ENCODE peak calls at places on chromosomes 6 and 20, in eight cellular contexts. One of them, this sample, is unnamed.

GRCh38 chr6:18656506-18656905 is 269.4 kb downstream of the RNF144B start:
- DNase-seq in type B pancreatic cell: no peak
- DNase-seq in Calu3: no peak
- DNase-seq in hepatocyte: no peak
- DNase-seq in HFFc6: no peak
- DNase-seq in gastrocnemius medialis: no peak
- DNase-seq in natural killer cell: no peak
- DNase-seq in suprapubic skin: no peak
- DNase-seq in this sample: no peak

GRCh38 chr6:6629416-6629815 is 40.9 kb downstream of the LY86 start:
- DNase-seq in type B pancreatic cell: no peak
- DNase-seq in Calu3: no peak
- DNase-seq in hepatocyte: no peak
- DNase-seq in HFFc6: peak; percentile 1
- DNase-seq in gastrocnemius medialis: no peak
- DNase-seq in natural killer cell: no peak
- DNase-seq in suprapubic skin: no peak
- DNase-seq in this sample: no peak

GRCh38 chr20:2751868-2752630 is 48.4 kb downstream of the CPXM1 start:
- DNase-seq in type B pancreatic cell: no peak
- DNase-seq in Calu3: peak; percentile 31
- DNase-seq in hepatocyte: peak; percentile 70
- DNase-seq in HFFc6: no peak
- DNase-seq in gastrocnemius medialis: no peak
- DNase-seq in natural killer cell: peak; percentile 61
- DNase-seq in suprapubic skin: no peak
- DNase-seq in this sample: peak; percentile 45

GRCh38 chr6:38973178-38974057 is 75.2 kb upstream of the GLP1R start:
- DNase-seq in type B pancreatic cell: no peak
- DNase-seq in Calu3: peak; percentile 69
- DNase-seq in hepatocyte: peak; percentile 75
- DNase-seq in HFFc6: peak; percentile 72
- DNase-seq in gastrocnemius medialis: no peak
- DNase-seq in natural killer cell: no peak
- DNase-seq in suprapubic skin: no peak
- DNase-seq in this sample: no peak

GRCh38 chr6:31004794-31005193 is 5.5 kb upstream of the MUC22 start:
- DNase-seq in type B pancreatic cell: no peak
- DNase-seq in Calu3: no peak
- DNase-seq in hepatocyte: no peak
- DNase-seq in HFFc6: no peak
- DNase-seq in gastrocnemius medialis: no peak
- DNase-seq in natural killer cell: no peak
- DNase-seq in suprapubic skin: no peak
- DNase-seq in this sample: no peak

GRCh38 chr6:28383235-28384142 is 16.1 kb downstream of the ZSCAN12 start:
- DNase-seq in type B pancreatic cell: peak; percentile 81
- DNase-seq in Calu3: peak; percentile 90
- DNase-seq in hepatocyte: peak; percentile 93
- DNase-seq in HFFc6: peak; percentile 62
- DNase-seq in gastrocnemius medialis: peak; percentile 72
- DNase-seq in natural killer cell: peak; percentile 36
- DNase-seq in suprapubic skin: peak; percentile 79
- DNase-seq in this sample: peak; percentile 77

GRCh38 chr6:135250234-135250633 is 69.1 kb downstream of the MYB start:
- DNase-seq in type B pancreatic cell: no peak
- DNase-seq in Calu3: no peak
- DNase-seq in hepatocyte: no peak
- DNase-seq in HFFc6: no peak
- DNase-seq in gastrocnemius medialis: no peak
- DNase-seq in natural killer cell: no peak
- DNase-seq in suprapubic skin: no peak
- DNase-seq in this sample: no peak

GRCh38 chr6:3809515-3809891 is 39.7 kb upstream of the FAM50B start:
- DNase-seq in type B pancreatic cell: no peak
- DNase-seq in Calu3: no peak
- DNase-seq in hepatocyte: no peak
- DNase-seq in HFFc6: no peak
- DNase-seq in gastrocnemius medialis: no peak
- DNase-seq in natural killer cell: no peak
- DNase-seq in suprapubic skin: no peak
- DNase-seq in this sample: no peak

GRCh38 chr6:35663001-35663400 is 25.7 kb downstream of the FKBP5 start:
- DNase-seq in type B pancreatic cell: no peak
- DNase-seq in Calu3: no peak
- DNase-seq in hepatocyte: no peak
- DNase-seq in HFFc6: no peak
- DNase-seq in gastrocnemius medialis: no peak
- DNase-seq in natural killer cell: no peak
- DNase-seq in suprapubic skin: no peak
- DNase-seq in this sample: no peak

GRCh38 chr6:146697921-146698320 is 99.1 kb downstream of the ADGB start:
- DNase-seq in type B pancreatic cell: no peak
- DNase-seq in Calu3: no peak
- DNase-seq in hepatocyte: no peak
- DNase-seq in HFFc6: no peak
- DNase-seq in gastrocnemius medialis: no peak
- DNase-seq in natural killer cell: no peak
- DNase-seq in suprapubic skin: no peak
- DNase-seq in this sample: no peak

GRCh38 chr6:100506651-100507050 is 41.9 kb upstream of the SIM1 start:
- DNase-seq in type B pancreatic cell: no peak
- DNase-seq in Calu3: peak; percentile 14
- DNase-seq in hepatocyte: no peak
- DNase-seq in HFFc6: peak; percentile 20
- DNase-seq in gastrocnemius medialis: no peak
- DNase-seq in natural killer cell: no peak
- DNase-seq in suprapubic skin: no peak
- DNase-seq in this sample: no peak

GRCh38 chr6:110826236-110827129 is 11.2 kb upstream of the CDK19 start:
- DNase-seq in type B pancreatic cell: no peak
- DNase-seq in Calu3: no peak
- DNase-seq in hepatocyte: peak; percentile 7
- DNase-seq in HFFc6: no peak
- DNase-seq in gastrocnemius medialis: peak; percentile 23
- DNase-seq in natural killer cell: no peak
- DNase-seq in suprapubic skin: no peak
- DNase-seq in this sample: no peak

GRCh38 chr6:48098923-48099322 is 12.1 kb downstream of the PTCHD4 start:
- DNase-seq in type B pancreatic cell: no peak
- DNase-seq in Calu3: no peak
- DNase-seq in hepatocyte: no peak
- DNase-seq in HFFc6: no peak
- DNase-seq in gastrocnemius medialis: no peak
- DNase-seq in natural killer cell: no peak
- DNase-seq in suprapubic skin: no peak
- DNase-seq in this sample: no peak

GRCh38 chr20:32505723-32506473 is 79.2 kb downstream of the NOL4L start:
- DNase-seq in type B pancreatic cell: no peak
- DNase-seq in Calu3: no peak
- DNase-seq in hepatocyte: no peak
- DNase-seq in HFFc6: no peak
- DNase-seq in gastrocnemius medialis: no peak
- DNase-seq in natural killer cell: no peak
- DNase-seq in suprapubic skin: peak; percentile 39
- DNase-seq in this sample: no peak

GRCh38 chr20:40689100-40689942 is at the start of gene MAFB:
- DNase-seq in type B pancreatic cell: peak; percentile 97
- DNase-seq in Calu3: peak; percentile 78
- DNase-seq in hepatocyte: peak; percentile 96
- DNase-seq in HFFc6: no peak
- DNase-seq in gastrocnemius medialis: peak; percentile 94
- DNase-seq in natural killer cell: peak; percentile 44
- DNase-seq in suprapubic skin: peak; percentile 95
- DNase-seq in this sample: peak; percentile 48

GRCh38 chr6:14964901-14965300 is 281.0 kb upstream of the JARID2 start:
- DNase-seq in type B pancreatic cell: no peak
- DNase-seq in Calu3: no peak
- DNase-seq in hepatocyte: no peak
- DNase-seq in HFFc6: no peak
- DNase-seq in gastrocnemius medialis: no peak
- DNase-seq in natural killer cell: no peak
- DNase-seq in suprapubic skin: no peak
- DNase-seq in this sample: no peak

GRCh38 chr6:7818480-7819165 is 92.0 kb downstream of the TXNDC5 start:
- DNase-seq in type B pancreatic cell: no peak
- DNase-seq in Calu3: no peak
- DNase-seq in hepatocyte: no peak
- DNase-seq in HFFc6: no peak
- DNase-seq in gastrocnemius medialis: no peak
- DNase-seq in natural killer cell: no peak
- DNase-seq in suprapubic skin: no peak
- DNase-seq in this sample: no peak

DNA sequence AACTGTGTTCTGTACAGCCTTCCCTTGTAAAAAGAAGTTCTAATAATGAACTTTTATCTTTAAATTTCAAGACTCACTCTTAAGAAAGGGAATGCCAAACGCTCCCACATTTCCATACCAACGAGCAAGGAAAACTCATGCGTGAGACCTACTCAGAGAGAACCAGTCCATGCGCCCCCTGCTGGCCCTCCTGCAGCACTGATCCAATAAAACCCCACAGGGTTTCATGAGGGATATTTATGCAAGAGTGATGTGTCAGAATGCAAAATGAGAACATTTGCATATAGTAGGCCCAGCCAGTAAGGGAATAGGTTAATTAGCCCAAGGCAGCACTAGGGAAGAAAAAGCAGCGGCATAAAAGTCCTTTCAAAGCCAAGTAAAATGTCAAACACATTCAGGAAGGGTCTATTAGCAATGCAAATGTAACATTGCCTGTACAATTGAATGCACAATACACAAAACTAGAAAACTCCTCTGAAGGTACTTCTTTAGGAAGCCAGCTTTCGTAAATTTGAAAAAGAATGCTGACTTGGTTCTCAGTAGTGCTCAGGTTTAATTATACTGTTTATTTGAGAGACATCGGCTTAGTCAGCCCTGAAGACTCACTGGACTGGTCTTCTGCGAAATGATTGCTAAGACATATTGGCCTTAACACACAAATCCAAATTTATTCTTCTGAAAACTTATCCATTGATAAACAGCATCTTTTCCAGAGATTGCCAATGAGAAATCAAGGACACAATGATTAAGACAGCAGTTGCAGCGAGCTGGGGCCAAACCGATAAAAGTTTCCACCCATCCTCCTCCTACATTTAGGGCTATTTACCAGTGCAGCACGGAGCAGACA is 93.2 kb downstream of the GMPR start:
- DNase-seq in type B pancreatic cell: no peak
- DNase-seq in Calu3: peak; percentile 64
- DNase-seq in hepatocyte: peak; percentile 83
- DNase-seq in HFFc6: peak; percentile 76
- DNase-seq in gastrocnemius medialis: peak; percentile 67
- DNase-seq in natural killer cell: peak; percentile 47
- DNase-seq in suprapubic skin: peak; percentile 75
- DNase-seq in this sample: peak; percentile 38
- TF ChIP-seq CTCF in type B pancreatic cell: peak; percentile 95
- TF ChIP-seq CTCF in Calu3: peak; percentile 57
- TF ChIP-seq CTCF in hepatocyte: peak; percentile 98
- TF ChIP-seq CTCF in HFFc6: peak; percentile 92
- TF ChIP-seq CTCF in gastrocnemius medialis: peak; percentile 92
- TF ChIP-seq CTCF in natural killer cell: peak; percentile 91
- TF ChIP-seq CTCF in suprapubic skin: peak; percentile 91
- TF ChIP-seq CTCF in this sample: peak; percentile 93

DNA sequence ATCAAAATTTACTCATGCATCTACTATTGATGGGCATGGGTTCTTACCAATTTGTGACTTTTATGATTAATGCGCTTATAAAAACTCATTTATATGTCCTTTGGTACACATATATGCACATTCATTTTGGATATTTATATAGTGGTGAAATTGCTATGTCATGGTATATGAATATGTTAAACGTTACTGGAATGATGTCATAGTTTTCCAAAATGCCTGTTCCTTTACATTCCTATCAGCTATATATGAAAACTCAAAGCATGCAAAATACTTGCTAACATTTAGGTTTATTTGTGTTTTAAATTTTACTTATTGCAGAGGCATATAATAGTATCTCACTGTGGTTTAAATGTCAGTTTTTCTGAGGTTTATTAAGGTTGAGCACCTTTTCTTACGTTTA is 1403.1 kb downstream of the HACE1 start:
- DNase-seq in type B pancreatic cell: no peak
- DNase-seq in Calu3: no peak
- DNase-seq in hepatocyte: no peak
- DNase-seq in HFFc6: no peak
- DNase-seq in gastrocnemius medialis: no peak
- DNase-seq in natural killer cell: no peak
- DNase-seq in suprapubic skin: no peak
- DNase-seq in this sample: no peak
- TF ChIP-seq CTCF in type B pancreatic cell: no peak
- TF ChIP-seq CTCF in Calu3: no peak
- TF ChIP-seq CTCF in hepatocyte: no peak
- TF ChIP-seq CTCF in HFFc6: no peak
- TF ChIP-seq CTCF in gastrocnemius medialis: no peak
- TF ChIP-seq CTCF in natural killer cell: no peak
- TF ChIP-seq CTCF in suprapubic skin: no peak
- TF ChIP-seq CTCF in this sample: no peak

DNA sequence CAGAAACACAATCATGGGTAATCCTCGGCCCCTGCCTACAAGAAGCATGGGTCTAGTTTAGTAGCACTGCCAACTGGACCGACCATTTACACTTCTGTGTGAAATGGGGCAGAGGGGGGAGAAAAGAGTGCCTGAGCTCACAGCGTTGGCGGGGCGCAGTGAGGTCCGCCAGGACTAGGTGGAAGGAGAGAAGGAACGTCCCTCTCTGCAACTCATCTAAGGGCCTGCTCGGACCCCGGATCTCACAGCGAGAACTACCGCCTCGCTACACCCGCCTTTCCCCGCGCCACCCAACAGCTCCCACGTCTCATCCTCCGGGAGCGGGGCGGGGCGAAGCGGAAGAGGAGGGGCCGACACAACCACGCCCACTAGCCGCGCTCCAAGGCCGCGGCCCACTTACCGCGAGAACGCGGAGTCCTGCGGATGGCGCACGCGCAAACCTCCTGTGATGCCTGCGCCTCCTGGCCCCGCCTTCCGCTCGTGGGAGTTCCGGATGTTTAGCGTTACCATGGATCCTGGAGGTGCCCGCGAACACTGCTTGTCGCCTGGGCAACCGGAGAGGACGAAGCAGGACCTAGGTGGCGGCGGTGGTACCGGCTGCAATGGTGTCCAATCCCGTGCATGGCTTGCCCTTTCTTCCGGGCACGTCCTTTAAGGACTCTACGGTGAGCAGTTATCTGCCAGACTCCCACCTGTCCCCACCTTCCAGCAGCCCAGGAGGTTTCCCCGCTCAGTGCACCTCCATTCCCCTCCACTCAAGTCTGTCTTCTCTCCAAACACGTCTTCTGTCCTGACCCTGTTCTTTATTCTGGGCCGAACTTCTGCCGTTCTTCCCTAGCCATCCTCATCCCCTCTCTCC is at the start of gene EFHC1:
- DNase-seq in type B pancreatic cell: peak; percentile 99
- DNase-seq in Calu3: peak; percentile 98
- DNase-seq in hepatocyte: peak; percentile 100
- DNase-seq in HFFc6: peak; percentile 98
- DNase-seq in gastrocnemius medialis: peak; percentile 96
- DNase-seq in natural killer cell: peak; percentile 97
- DNase-seq in suprapubic skin: peak; percentile 99
- DNase-seq in this sample: peak; percentile 97
- TF ChIP-seq CTCF in type B pancreatic cell: no peak
- TF ChIP-seq CTCF in Calu3: no peak
- TF ChIP-seq CTCF in hepatocyte: no peak
- TF ChIP-seq CTCF in HFFc6: no peak
- TF ChIP-seq CTCF in gastrocnemius medialis: no peak
- TF ChIP-seq CTCF in natural killer cell: no peak
- TF ChIP-seq CTCF in suprapubic skin: no peak
- TF ChIP-seq CTCF in this sample: no peak

GRCh38 chr6:34529665-34530327 is 26.3 kb downstream of the SPDEF start:
- DNase-seq in type B pancreatic cell: no peak
- DNase-seq in Calu3: peak; percentile 70
- DNase-seq in hepatocyte: peak; percentile 32
- DNase-seq in HFFc6: no peak
- DNase-seq in gastrocnemius medialis: no peak
- DNase-seq in natural killer cell: no peak
- DNase-seq in suprapubic skin: no peak
- DNase-seq in this sample: no peak
- TF ChIP-seq CTCF in type B pancreatic cell: no peak
- TF ChIP-seq CTCF in Calu3: peak; percentile 14
- TF ChIP-seq CTCF in hepatocyte: no peak
- TF ChIP-seq CTCF in HFFc6: no peak
- TF ChIP-seq CTCF in gastrocnemius medialis: no peak
- TF ChIP-seq CTCF in natural killer cell: no peak
- TF ChIP-seq CTCF in suprapubic skin: no peak
- TF ChIP-seq CTCF in this sample: no peak